ENCODE peak calls at places on chromosome 20, in seven cellular contexts. L is PC-3; X is stomach; Z is pancreas; S is CD4-positive, CD25-positive, alpha-beta regulatory T cell; G is OCI-LY7; P is tibial artery. R is an unnamed sample. For H3K4me1, the result is how much of the 10 kb centered on the place peaks cover.

GRCh38 chr20:11158589-11158988 is 484.8 kb upstream of the JAG1 start:
- DNase-seq in L (no peak), X (no peak), Z (no peak), S (no peak), G (no peak), P (no peak), R (no peak)

GRCh38 chr20:64104667-64105451 is 2.5 kb downstream of the NPBWR2 start:
- DNase-seq in L (no peak), X (no peak), Z (no peak), S (no peak), G (no peak), P (peak), R (peak)

GRCh38 chr20:13259921-13260320 is 38.8 kb downstream of the ISM1 start:
- DNase-seq in L (no peak), X (no peak), Z (peak), S (no peak), G (no peak), P (no peak), R (no peak)

GRCh38 chr20:14481863-14482262 is 144.5 kb upstream of the FLRT3 start:
- DNase-seq in L (peak), X (no peak), Z (no peak), S (no peak), G (no peak), P (no peak), R (no peak)

GRCh38 chr20:59837623-59838394 is 95.6 kb downstream of the SYCP2 start:
- DNase-seq in L (peak), X (no peak), Z (no peak), S (no peak), G (no peak), P (no peak), R (no peak)

GRCh38 chr20:58987790-58988564 is 6.9 kb downstream of the NELFCD start:
- DNase-seq in L (no peak), X (peak), Z (peak), S (no peak), G (no peak), P (no peak), R (peak)

GRCh38 chr20:48697845-48698491 is 129.8 kb downstream of the PREX1 start:
- DNase-seq in L (peak), X (peak), Z (peak), S (no peak), G (no peak), P (peak), R (peak)

GRCh38 chr20:432208-432607 is 24.1 kb downstream of the RBCK1 start:
- DNase-seq in L (no peak), X (no peak), Z (no peak), S (no peak), G (no peak), P (no peak), R (peak)

GRCh38 chr20:38434310-38434741 is 802 bp downstream of the SNHG17 start:
- DNase-seq in L (no peak), X (no peak), Z (no peak), S (peak), G (peak), P (no peak), R (no peak)

GRCh38 chr20:33679758-33680485 is 5.7 kb upstream of the NECAB3 start:
- DNase-seq in L (no peak), X (no peak), Z (no peak), S (peak), G (peak), P (peak), R (peak)

GRCh38 chr20:13017235-13017634 is 8.5 kb downstream of the SPTLC3 start:
- DNase-seq in L (no peak), X (no peak), Z (no peak), S (no peak), G (no peak), P (no peak), R (no peak)

GRCh38 chr20:60402209-60403058 is 444.2 kb downstream of the CDH26 start:
- DNase-seq in L (no peak), X (no peak), Z (no peak), S (no peak), G (peak), P (no peak), R (no peak)

GRCh38 chr20:50317644-50318043 is 127.0 kb downstream of the CEBPB start:
- DNase-seq in L (no peak), X (no peak), Z (no peak), S (no peak), G (no peak), P (no peak), R (peak)

GRCh38 chr20:45354423-45355208 is 6.4 kb upstream of the SDC4 start:
- DNase-seq in L (no peak), X (no peak), Z (no peak), S (no peak), G (no peak), P (no peak), R (no peak)

GRCh38 chr20:15564981-15565380 is 1008.3 kb downstream of the KIF16B start:
- DNase-seq in L (no peak), X (no peak), Z (no peak), S (no peak), G (no peak), P (no peak), R (no peak)

GRCh38 chr20:19252670-19253120 is 40.3 kb downstream of the SLC24A3 start:
- DNase-seq in L (no peak), X (no peak), Z (no peak), S (no peak), G (no peak), P (peak), R (no peak)

GRCh38 chr20:50438986-50439407 is 71.2 kb upstream of the PTPN1 start:
- DNase-seq in L (peak), X (no peak), Z (no peak), S (no peak), G (no peak), P (no peak), R (peak)

GRCh38 chr20:47272893-47273590 is 83.5 kb downstream of the ZMYND8 start:
- DNase-seq in L (peak), X (peak), Z (peak), S (peak), G (peak), P (peak), R (no peak)

GRCh38 chr20:51710503-51710902 is 57.7 kb downstream of the ATP9A start:
- DNase-seq in L (no peak), X (no peak), Z (no peak), S (no peak), G (no peak), P (no peak), R (peak)
- H3K27ac ChIP-seq in L (no peak), X (no peak), Z (no peak), S (no peak), G (no peak), P (no peak), R (no peak)

DNA sequence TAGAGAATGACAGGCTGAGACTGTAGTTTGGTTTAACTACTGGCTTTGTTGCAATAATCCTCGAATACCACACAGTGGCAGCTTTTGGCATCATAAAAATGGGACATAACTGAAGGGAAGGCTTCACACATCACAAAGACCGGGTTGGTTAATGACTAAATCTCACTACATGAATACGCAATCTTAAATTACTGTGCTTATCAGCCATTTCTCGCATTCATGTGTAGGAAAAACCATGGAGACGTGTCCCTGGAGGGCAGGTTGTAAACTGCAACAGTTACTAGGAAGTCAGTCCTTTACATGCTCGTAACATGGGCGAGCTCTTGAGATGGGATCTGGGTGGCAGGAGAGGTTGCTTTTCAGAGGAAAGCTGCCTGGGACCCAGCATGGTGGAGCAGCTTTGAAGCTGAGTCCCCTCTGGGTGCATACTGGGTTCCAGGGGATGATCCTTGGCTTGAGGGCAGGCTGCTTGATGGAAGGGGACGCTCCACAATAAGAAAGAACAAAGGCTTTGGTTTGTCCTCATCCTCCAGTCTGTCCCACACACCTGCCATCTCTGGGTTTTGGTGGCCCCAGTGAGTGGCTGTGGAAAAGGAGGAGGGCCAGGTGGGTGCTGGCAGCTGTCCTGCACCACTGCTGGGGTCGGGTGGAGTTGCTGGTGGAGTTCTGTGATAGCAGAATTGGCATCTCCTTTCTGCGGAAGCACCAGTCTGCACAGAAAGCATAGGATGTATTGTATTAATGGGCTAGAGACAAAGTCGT is 2.1 kb downstream of the RPS21 start:
- DNase-seq in L (no peak), X (no peak), Z (no peak), S (no peak), G (peak), P (no peak), R (no peak)
- H3K4me1 ChIP-seq in L (under half), X (under half), Z (under half), S (under half), G (under half), P (under half), R (under half)

DNA sequence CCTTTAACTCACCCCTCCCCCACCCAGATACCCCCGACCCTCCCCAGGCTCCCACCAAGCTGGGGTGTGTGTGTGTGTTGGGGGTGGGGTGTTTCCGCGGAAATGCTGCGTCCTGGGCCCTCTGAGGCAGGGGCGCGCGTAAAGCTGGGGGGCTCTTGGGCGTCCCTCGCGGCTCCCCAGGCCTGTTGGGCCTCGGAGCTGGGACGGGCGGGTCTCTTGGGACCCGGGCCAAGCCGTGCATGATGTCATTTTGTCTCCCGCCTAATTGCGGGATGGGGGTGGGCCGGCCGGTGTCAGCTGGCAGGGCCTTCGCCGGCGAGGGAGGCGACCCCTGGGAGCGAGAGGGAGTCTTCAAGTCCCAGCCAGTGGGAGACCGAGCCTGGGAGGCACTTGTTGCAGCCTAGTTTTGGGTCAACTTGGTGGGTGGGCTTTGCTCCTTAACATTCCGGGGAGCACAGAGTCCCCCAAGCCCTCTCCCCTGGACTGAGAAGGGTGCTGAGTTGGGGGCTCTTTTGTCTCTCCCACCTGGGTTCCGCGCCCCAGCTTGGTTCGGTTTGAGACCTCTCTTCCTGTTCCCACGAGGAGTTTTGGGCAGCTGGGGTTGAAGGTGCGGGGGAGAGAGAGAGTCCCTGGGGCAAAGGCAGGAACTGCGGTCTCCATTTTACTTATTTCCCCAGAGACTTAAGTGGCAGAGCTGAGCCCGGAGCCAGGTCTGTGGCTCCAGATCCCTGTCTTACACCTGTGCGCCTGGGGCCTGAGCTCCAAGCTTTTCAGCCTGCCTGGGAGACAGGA is 623 bp downstream of the MYBL2 start:
- DNase-seq in L (peak), X (no peak), Z (no peak), S (no peak), G (peak), P (no peak), R (peak)
- H3K4me3 ChIP-seq in L (peak), X (peak), Z (no peak), S (no peak), G (peak), P (peak), R (peak)

GRCh38 chr20:20683481-20683880 is 29.0 kb downstream of the RALGAPA2 start:
- DNase-seq in L (no peak), X (no peak), Z (no peak), S (no peak), G (no peak), P (no peak), R (no peak)

GRCh38 chr20:20680991-20681508 is 31.4 kb downstream of the RALGAPA2 start:
- DNase-seq in L (no peak), X (no peak), Z (no peak), S (no peak), G (no peak), P (no peak), R (no peak)

GRCh38 chr20:20677186-20677585 is 35.3 kb downstream of the RALGAPA2 start:
- DNase-seq in L (no peak), X (no peak), Z (no peak), S (no peak), G (no peak), P (no peak), R (no peak)

GRCh38 chr20:20683020-20683419 is 29.4 kb downstream of the RALGAPA2 start:
- DNase-seq in L (no peak), X (no peak), Z (no peak), S (no peak), G (no peak), P (no peak), R (no peak)

DNA sequence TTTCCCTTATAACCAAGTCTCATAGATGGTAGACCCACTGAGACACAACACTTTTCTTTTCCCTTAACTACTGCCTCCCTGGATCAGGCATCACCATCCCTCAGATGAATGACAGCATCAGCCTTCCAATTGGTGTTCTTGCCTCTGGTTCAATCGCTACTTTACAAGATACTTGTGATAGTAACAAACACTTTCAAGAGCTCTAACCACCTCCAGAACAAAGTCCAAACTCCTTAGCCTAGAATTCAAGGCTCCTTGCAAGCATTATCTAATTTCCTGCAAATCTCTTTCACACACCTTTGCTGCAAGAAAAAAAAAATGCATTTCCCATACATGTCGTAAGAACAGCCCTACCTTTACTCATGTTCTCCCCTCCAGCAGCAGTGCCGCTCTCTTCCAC is 33.1 kb downstream of the RALGAPA2 start:
- DNase-seq in L (no peak), X (no peak), Z (no peak), S (no peak), G (no peak), P (no peak), R (no peak)
- H3K27ac ChIP-seq in L (no peak), X (no peak), Z (no peak), S (no peak), G (no peak), P (no peak), R (no peak)

GRCh38 chr20:25019381-25020155 is 27.0 kb upstream of the APMAP start:
- DNase-seq in L (no peak), X (peak), Z (peak), S (no peak), G (no peak), P (peak), R (peak)

GRCh38 chr20:25018841-25019240 is 26.3 kb upstream of the APMAP start:
- DNase-seq in L (no peak), X (peak), Z (peak), S (no peak), G (no peak), P (peak), R (peak)

GRCh38 chr20:25020901-25021301 is 28.4 kb upstream of the APMAP start:
- DNase-seq in L (no peak), X (peak), Z (peak), S (no peak), G (no peak), P (peak), R (peak)

GRCh38 chr20:25021336-25021735 is 28.8 kb upstream of the APMAP start:
- DNase-seq in L (no peak), X (peak), Z (peak), S (no peak), G (no peak), P (no peak), R (peak)

GRCh38 chr20:25020345-25020744 is 27.8 kb upstream of the APMAP start:
- DNase-seq in L (no peak), X (no peak), Z (peak), S (no peak), G (no peak), P (peak), R (peak)
- H3K4me1 ChIP-seq in L (under half), X (half or more), Z (half or more), S (under half), G (under half), P (under half), R (under half)